ENCODE peak calls at places on chromosomes 2 and 18, in four cellular contexts. F is GM12892, M is SK-N-MC, V is endothelial cell of umbilical vein. S is an unnamed sample.

GRCh38 chr2:190468814-190469569 is 60.8 kb downstream of the MFSD6 start:
- DNase-seq in F (no peak), M (peak; percentile 99), V (peak; percentile 98), S (peak; percentile 25)

GRCh38 chr2:168180483-168180882 is 66.9 kb downstream of the STK39 start:
- DNase-seq in F (no peak), M (no peak), V (no peak), S (no peak)

GRCh38 chr2:100744589-100744988 is 75.3 kb upstream of the NPAS2 start:
- DNase-seq in F (no peak), M (no peak), V (no peak), S (no peak)

GRCh38 chr18:55275042-55275897 is 312.7 kb downstream of the TCF4 start:
- DNase-seq in F (no peak), M (no peak), V (peak; percentile 28), S (no peak)

GRCh38 chr2:159710601-159711180 is 1.6 kb upstream of the MARCHF7 start:
- DNase-seq in F (no peak), M (no peak), V (peak; percentile 81), S (no peak)

GRCh38 chr18:11309172-11309571 is 159.8 kb upstream of the PIEZO2 start:
- DNase-seq in F (no peak), M (no peak), V (no peak), S (no peak)

GRCh38 chr2:219362524-219363164 is 25.1 kb downstream of the DNPEP start:
- DNase-seq in F (no peak), M (no peak), V (peak; percentile 22), S (no peak)

GRCh38 chr2:47250576-47251403 is 95.7 kb upstream of the STPG4 start:
- DNase-seq in F (no peak), M (no peak), V (no peak), S (no peak)

GRCh38 chr18:9535430-9535972 is 60.2 kb downstream of the RALBP1 start:
- DNase-seq in F (no peak), M (peak; percentile 68), V (no peak), S (no peak)

GRCh38 chr2:23493849-23494248 is 108.9 kb downstream of the KLHL29 start:
- DNase-seq in F (no peak), M (no peak), V (no peak), S (no peak)

GRCh38 chr2:23492337-23492675 is 107.3 kb downstream of the KLHL29 start:
- DNase-seq in F (no peak), M (no peak), V (no peak), S (no peak)

GRCh38 chr2:23495661-23496114 is 110.7 kb downstream of the KLHL29 start:
- DNase-seq in F (no peak), M (no peak), V (no peak), S (no peak)

GRCh38 chr2:23491622-23492336 is 106.8 kb downstream of the KLHL29 start:
- DNase-seq in F (no peak), M (no peak), V (no peak), S (no peak)

GRCh38 chr2:23492941-23493340 is 108.0 kb downstream of the KLHL29 start:
- DNase-seq in F (no peak), M (no peak), V (no peak), S (no peak)
- TF ChIP-seq POLR2AphosphoS5 in F (no peak), M (no peak), V (no peak), S (no peak)

GRCh38 chr2:43576983-43577892 is 18.6 kb downstream of the THADA start:
- DNase-seq in F (no peak), M (no peak), V (peak; percentile 61), S (no peak)
- TF ChIP-seq POLR2AphosphoS5 in F (no peak), M (no peak), V (no peak), S (no peak)

DNA sequence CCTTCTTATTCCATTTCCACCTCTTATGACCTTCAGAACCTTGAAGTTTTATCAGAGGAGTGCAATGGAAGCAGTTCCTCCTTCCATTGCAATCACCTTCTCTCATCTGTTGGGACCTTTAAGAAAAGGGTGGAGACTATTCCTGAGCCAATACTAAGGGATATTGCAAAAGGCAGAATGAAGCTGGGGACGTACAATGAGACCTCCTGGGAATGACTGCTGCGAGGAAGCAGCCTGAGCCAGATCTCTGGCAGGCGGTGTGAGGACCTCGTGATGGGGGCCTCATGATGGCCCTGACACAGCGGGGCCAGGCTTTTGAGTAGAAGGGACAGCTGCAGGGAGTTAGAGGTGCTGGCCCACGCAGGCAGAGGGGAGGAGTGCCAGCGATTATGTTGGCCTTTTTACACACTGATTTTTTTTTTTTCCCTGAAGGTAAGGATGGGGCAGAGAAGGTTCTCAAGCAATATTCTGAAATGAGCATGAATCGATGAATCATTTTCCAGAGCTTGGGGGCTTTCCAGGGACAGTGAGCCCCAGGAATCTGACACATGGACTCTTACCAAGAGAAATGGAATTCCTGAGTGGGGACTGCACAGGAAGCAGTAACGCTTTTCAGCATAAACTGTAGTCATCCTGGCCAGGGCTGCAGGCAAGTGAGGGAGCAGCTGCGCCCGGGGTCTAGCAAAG is 40.0 kb upstream of the LAPTM4A start:
- DNase-seq in F (no peak), M (no peak), V (peak; percentile 61), S (no peak)
- TF ChIP-seq POLR2AphosphoS5 in F (no peak), M (no peak), V (no peak), S (no peak)

GRCh38 chr2:109182426-109182825 is 53.4 kb downstream of the SH3RF3 start:
- DNase-seq in F (no peak), M (no peak), V (no peak), S (no peak)

GRCh38 chr2:109180786-109181185 is 51.8 kb downstream of the SH3RF3 start:
- DNase-seq in F (no peak), M (no peak), V (no peak), S (no peak)

GRCh38 chr2:109176928-109177327 is 47.9 kb downstream of the SH3RF3 start:
- DNase-seq in F (no peak), M (no peak), V (peak; percentile 74), S (no peak)

GRCh38 chr2:109176489-109176888 is 47.5 kb downstream of the SH3RF3 start:
- DNase-seq in F (no peak), M (no peak), V (no peak), S (no peak)

DNA sequence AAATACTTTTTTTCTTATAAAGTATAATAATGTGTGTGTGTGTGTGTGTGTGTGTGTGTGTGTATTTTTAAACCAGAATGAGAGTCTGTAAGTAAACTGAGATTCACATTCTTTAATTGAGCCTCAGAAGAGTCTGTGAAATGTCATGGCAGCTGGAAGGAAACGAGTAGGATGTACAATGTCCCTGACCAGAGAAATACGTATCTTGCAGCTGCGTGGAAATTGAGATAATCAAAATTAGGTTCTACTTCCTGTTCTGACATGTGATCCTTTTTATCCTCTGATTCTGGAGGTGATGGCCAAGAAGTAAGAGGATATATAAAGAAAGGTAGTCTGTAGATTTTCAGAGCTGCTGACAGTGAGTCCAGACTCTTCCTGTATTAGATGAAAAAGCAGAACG is 50.0 kb downstream of the SH3RF3 start:
- DNase-seq in F (no peak), M (no peak), V (no peak), S (no peak)
- TF ChIP-seq POLR2AphosphoS5 in F (no peak), M (no peak), V (no peak), S (no peak)

DNA sequence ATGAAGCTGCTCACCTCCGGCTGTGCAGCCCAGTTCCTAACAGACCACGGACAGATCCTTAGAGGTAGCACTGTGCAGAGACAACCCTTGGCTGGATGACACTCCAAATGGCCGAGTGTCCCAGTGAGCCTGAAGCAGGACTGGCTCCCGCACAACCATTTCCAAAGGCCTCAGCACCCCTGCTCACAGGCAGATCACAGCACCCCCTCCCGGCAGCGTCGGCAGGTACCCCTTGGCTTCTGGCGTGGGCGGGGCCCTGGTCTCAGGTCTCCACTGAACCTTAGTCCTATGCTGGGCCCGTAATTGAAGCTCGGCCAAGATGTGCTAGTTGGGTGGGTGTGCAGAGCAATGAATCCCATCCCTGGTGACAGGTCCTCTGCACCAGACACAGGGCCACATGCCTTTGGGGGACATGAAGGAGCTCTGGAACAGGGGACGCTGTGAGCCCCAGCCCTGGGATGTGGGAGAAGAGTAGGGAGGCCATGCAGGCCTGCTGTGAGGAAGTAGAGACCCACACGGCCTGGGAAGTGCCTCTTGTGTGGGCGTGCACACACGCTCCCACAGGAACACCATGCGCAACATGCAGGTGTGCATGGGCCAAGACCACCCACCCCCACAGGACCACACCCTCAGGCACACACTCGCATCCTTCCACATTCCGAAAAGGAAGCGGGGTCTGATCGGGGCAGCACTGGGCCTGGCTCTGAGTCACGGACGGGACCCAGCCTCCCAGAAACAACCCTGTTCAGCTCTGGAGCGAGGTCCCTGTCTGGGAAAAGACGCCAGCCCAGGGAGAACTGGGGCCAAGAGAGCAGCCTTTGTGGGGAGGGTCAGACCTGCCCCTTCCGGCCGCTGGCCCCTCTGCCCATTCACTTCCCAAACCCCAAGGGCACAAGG is 2.8 kb downstream of the DUSP2 start:
- DNase-seq in F (no peak), M (no peak), V (no peak), S (no peak)
- TF ChIP-seq POLR2AphosphoS5 in F (peak; percentile 98), M (no peak), V (no peak), S (no peak)

GRCh38 chr2:14661163-14661562 is 28.6 kb downstream of the LRATD1 start:
- DNase-seq in F (no peak), M (no peak), V (no peak), S (no peak)
- TF ChIP-seq POLR2AphosphoS5 in F (no peak), M (no peak), V (no peak), S (no peak)